ENCODE peak calls at places on chromosomes 12 and 14, in nine cellular contexts. D, A, T, M, X, Z, P, Y and L are unnamed samples.

GRCh38 chr14:56474419-56475022 is 105.1 kb upstream of the TMEM260 start:
- DNase-seq in D (peak; percentile 67), A (peak; percentile 80), T (no peak), M (peak; percentile 51), X (peak; percentile 79), Z (peak; percentile 27), P (no peak), Y (peak; percentile 46), L (peak; percentile 45)

GRCh38 chr12:69238589-69239285 is 632 bp upstream of the CPSF6 start:
- DNase-seq in D (no peak), A (no peak), T (no peak), M (no peak), X (no peak), Z (no peak), P (no peak), Y (no peak), L (no peak)

GRCh38 chr14:32331227-32331597 is 2.1 kb downstream of the AKAP6 start:
- DNase-seq in D (no peak), A (no peak), T (no peak), M (no peak), X (no peak), Z (no peak), P (no peak), Y (no peak), L (no peak)

GRCh38 chr12:98355322-98355721 is 160.1 kb upstream of the TMPO start:
- DNase-seq in D (no peak), A (no peak), T (no peak), M (peak; percentile 41), X (peak; percentile 7), Z (peak; percentile 17), P (no peak), Y (no peak), L (no peak)

GRCh38 chr14:103188691-103189480 is 65.6 kb downstream of the TNFAIP2 start:
- DNase-seq in D (peak; percentile 47), A (peak; percentile 30), T (no peak), M (peak; percentile 33), X (peak; percentile 22), Z (peak; percentile 42), P (no peak), Y (no peak), L (no peak)

GRCh38 chr12:20492251-20492728 is 124.0 kb downstream of the PDE3A start:
- DNase-seq in D (no peak), A (peak; percentile 90), T (no peak), M (peak; percentile 87), X (no peak), Z (no peak), P (no peak), Y (no peak), L (peak; percentile 70)

GRCh38 chr12:28108599-28108998 is 81.7 kb upstream of the CCDC91 start:
- DNase-seq in D (no peak), A (peak; percentile 23), T (no peak), M (peak; percentile 31), X (no peak), Z (no peak), P (no peak), Y (no peak), L (no peak)

GRCh38 chr14:95258754-95259593 is 60.7 kb downstream of the CLMN start:
- DNase-seq in D (no peak), A (no peak), T (no peak), M (no peak), X (no peak), Z (no peak), P (no peak), Y (no peak), L (no peak)

GRCh38 chr14:24145700-24146621 is at the start of gene PSME2:
- DNase-seq in D (no peak), A (no peak), T (peak; percentile 21), M (peak; percentile 16), X (no peak), Z (peak; percentile 61), P (no peak), Y (no peak), L (peak; percentile 56)